ENCODE peak calls at places on chromosomes 2 and 18, in ten cellular contexts. L is A549, M is HepG2, U is HCT116, P is K562, E is Peyer's patch, Z is tibial nerve, F is lower leg skin, Y is body of pancreas, H is heart left ventricle. C is an unnamed sample.

GRCh38 chr2:88933980-88934379 is 242.5 kb downstream of the RPIA start:
- DNase-seq in Y (no peak), Z (no peak), U (no peak), H (no peak), E (no peak), F (no peak), P (no peak), L (no peak), M (peak; percentile 34), C (no peak)

GRCh38 chr2:55051026-55051866 is 995 bp upstream of the RTN4 start:
- DNase-seq in E (peak; percentile 37), H (peak; percentile 53), Z (peak; percentile 74), P (peak; percentile 37), Y (peak; percentile 55), L (peak; percentile 89), M (peak; percentile 80), F (peak; percentile 92), U (peak; percentile 99), C (peak; percentile 56)

GRCh38 chr2:9380702-9381628 is 42.4 kb downstream of the ITGB1BP1 start:
- DNase-seq in Z (peak; percentile 51), Y (peak; percentile 27), M (peak; percentile 85), E (no peak), F (peak; percentile 92), P (no peak), H (no peak), U (peak; percentile 71), L (peak; percentile 79), C (peak; percentile 62)

GRCh38 chr2:156585457-156585856 is 149.3 kb downstream of the GPD2 start:
- DNase-seq in L (no peak), Z (no peak), M (no peak), F (no peak), H (no peak), P (no peak), Y (no peak), U (no peak), E (no peak), C (no peak)

GRCh38 chr2:179555681-179556283 is 291.1 kb upstream of the SESTD1 start:
- DNase-seq in U (no peak), E (no peak), Z (no peak), H (no peak), P (no peak), M (no peak), F (no peak), Y (no peak), L (no peak), C (no peak)

GRCh38 chr18:78724214-78724834 is 255.3 kb upstream of the SALL3 start:
- DNase-seq in F (peak; percentile 53), H (no peak), L (no peak), U (no peak), M (no peak), Z (no peak), E (no peak), Y (no peak), P (no peak), C (no peak)

GRCh38 chr2:12424820-12425219 is 291.9 kb upstream of the TRIB2 start:
- DNase-seq in E (no peak), U (no peak), Z (no peak), M (no peak), P (no peak), H (no peak), Y (peak; percentile 70), L (no peak), F (no peak), C (no peak)

GRCh38 chr18:23277399-23277798 is 142.1 kb downstream of the CABLES1 start:
- DNase-seq in Z (no peak), Y (no peak), L (no peak), E (no peak), P (no peak), F (no peak), M (no peak), U (no peak), H (no peak), C (no peak)

GRCh38 chr2:182763311-182763912 is 47.4 kb downstream of the DNAJC10 start:
- DNase-seq in L (peak; percentile 15), E (no peak), Z (no peak), H (no peak), Y (peak; percentile 26), M (peak; percentile 62), F (no peak), P (peak; percentile 23), U (peak; percentile 18), C (no peak)

GRCh38 chr2:216596986-216597509 is 36.2 kb upstream of the IGFBP2 start:
- DNase-seq in U (no peak), L (no peak), E (no peak), Z (no peak), M (no peak), H (no peak), P (no peak), F (no peak), Y (no peak), C (no peak)

GRCh38 chr18:50162486-50163304 is 32.3 kb downstream of the MYO5B start:
- DNase-seq in Y (no peak), Z (no peak), E (no peak), F (no peak), H (no peak), L (no peak), U (no peak), P (no peak), M (no peak), C (no peak)

GRCh38 chr2:159614534-159615186 is 1.7 kb downstream of the BAZ2B start:
- DNase-seq in Y (no peak), U (peak; percentile 7), L (no peak), P (no peak), H (no peak), Z (no peak), E (no peak), M (peak; percentile 38), F (no peak), C (no peak)
- TF ChIP-seq POLR2A in Y (no peak), U (no peak), L (no peak), P (peak; percentile 72), H (no peak), Z (no peak), E (no peak), M (no peak), F (no peak), C (no peak)

GRCh38 chr2:105337122-105338019 is at the start of gene C2orf49:
- DNase-seq in M (peak; percentile 90), L (peak; percentile 62), H (peak; percentile 91), E (peak; percentile 83), P (peak; percentile 90), Y (peak; percentile 86), Z (peak; percentile 90), U (peak; percentile 72), F (peak; percentile 97), C (peak; percentile 69)
- TF ChIP-seq POLR2A in M (peak; percentile 85), L (peak; percentile 63), H (no peak), E (peak; percentile 36), P (peak; percentile 83), Y (peak; percentile 56), Z (no peak), U (no peak), F (no peak), C (peak; percentile 50)

GRCh38 chr2:201644001-201644400 is 698 bp upstream of the TMEM237 start:
- DNase-seq in Z (peak; percentile 32), U (no peak), L (no peak), E (no peak), H (no peak), F (no peak), P (no peak), Y (peak; percentile 33), M (no peak), C (no peak)

GRCh38 chr2:201642086-201642578 is 1.2 kb downstream of the TMEM237 start:
- DNase-seq in U (no peak), Y (no peak), M (no peak), F (no peak), Z (no peak), P (no peak), E (no peak), H (no peak), L (no peak), C (no peak)

GRCh38 chr2:201643216-201643651 is at the start of gene TMEM237:
- DNase-seq in Y (no peak), H (peak; percentile 59), E (peak; percentile 66), L (peak; percentile 28), P (peak; percentile 56), M (peak; percentile 13), Z (no peak), F (peak; percentile 89), U (peak; percentile 6), C (peak; percentile 36)

GRCh38 chr2:201639205-201639604 is 4.1 kb downstream of the TMEM237 start:
- DNase-seq in M (no peak), P (no peak), F (no peak), U (no peak), H (no peak), L (no peak), E (no peak), Y (no peak), Z (no peak), C (no peak)

DNA sequence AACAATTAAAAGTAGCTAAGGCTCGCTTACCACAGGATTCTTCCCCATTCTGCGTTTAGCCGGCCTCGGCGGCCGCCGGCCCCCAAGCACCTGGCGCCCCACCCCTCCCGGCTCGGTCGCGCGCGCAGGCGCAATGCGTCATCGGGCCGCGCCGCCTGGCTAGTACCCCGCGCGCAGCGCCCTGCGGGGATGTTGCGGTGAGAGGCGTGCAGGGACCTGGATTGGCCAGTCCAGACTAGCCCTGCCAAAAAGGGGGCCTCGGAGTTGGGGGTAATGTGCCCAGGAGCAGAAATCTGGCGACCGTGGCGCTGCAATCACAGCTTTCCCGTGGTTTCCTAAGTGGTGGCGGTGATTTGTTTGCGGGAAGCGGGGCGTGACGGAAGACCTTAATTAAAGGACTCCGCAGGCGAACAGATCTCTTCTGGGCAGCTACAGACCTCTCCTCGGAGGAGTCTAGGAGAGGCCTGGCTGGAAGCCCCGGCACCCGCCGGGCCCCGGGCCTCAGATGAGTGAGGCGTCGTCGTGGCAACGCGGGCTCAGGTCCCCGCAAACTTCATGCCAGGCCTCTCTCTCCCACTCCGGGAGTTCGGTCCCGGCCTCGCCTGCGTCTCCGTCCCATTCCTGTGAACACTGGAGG is 606 bp downstream of the TMEM237 start:
- DNase-seq in P (peak; percentile 86), H (peak; percentile 85), E (peak; percentile 74), Z (peak; percentile 68), L (peak; percentile 67), U (peak; percentile 64), M (peak; percentile 68), Y (peak; percentile 83), F (peak; percentile 96), C (peak; percentile 67)
- TF ChIP-seq POLR2A in P (peak; percentile 77), H (no peak), E (peak; percentile 49), Z (peak; percentile 53), L (peak; percentile 72), U (peak; percentile 79), M (peak; percentile 88), Y (peak; percentile 80), F (no peak), C (peak; percentile 64)

DNA sequence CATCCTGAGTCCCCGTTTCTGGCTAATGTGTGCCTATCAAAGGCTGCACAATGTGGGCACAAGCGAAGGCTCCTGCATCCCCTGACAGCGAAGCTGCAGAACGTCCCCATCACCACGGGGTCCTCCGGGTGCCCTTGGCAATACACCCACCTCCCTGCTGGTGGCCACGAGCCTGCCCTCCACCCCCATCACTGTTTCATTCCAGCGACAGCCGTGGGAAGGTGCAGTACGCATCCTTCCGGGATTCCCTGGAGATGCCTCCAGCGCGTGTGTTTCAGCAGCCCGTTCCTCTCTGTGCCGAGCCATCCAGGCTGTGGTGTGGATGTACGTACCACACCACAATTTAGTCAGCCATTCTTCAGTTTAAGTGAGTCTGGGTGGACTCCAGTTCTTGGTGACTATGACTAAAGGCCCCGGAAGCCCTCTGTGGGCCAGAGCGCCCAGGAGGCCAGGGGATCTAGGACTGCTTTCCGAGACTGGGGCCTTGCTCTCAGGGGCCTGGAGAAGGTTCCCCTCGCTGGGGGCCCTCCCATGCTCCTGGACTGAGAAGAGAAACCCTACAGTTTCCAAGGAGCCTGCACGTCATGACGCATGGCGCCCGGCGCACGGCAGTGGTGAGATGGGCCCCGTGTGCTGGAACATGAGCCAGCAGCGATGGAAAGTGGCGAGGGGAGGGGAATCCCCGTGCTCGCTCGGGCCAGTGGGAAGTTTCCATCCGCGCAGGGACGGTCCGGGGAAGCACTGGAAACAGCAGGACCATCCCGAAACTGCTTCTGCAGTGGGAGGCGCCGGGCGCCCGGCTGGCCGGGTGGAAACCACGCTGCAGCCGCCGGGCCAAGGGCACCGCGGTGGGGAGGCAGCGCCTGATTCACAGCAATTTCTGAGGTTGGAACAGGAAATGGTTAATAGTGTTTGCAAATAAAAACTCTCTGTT is 4.6 kb upstream of the PDCD1 start:
- DNase-seq in M (no peak), E (peak; percentile 43), Z (no peak), L (no peak), H (no peak), P (no peak), F (no peak), U (no peak), Y (no peak), C (no peak)
- TF ChIP-seq POLR2A in M (no peak), E (no peak), Z (no peak), L (no peak), H (no peak), P (no peak), F (no peak), U (no peak), Y (no peak), C (no peak)